ENCODE peak calls at places on chromosome 1, in four cellular contexts. One of them, this sample, is unnamed.

GRCh38 chr1:237492359-237492758 is 398.4 kb downstream of the ZP4 start:
- DNase-seq in A549: no peak
- DNase-seq in fibroblast of the aortic adventitia: no peak
- DNase-seq in AG09319: no peak
- DNase-seq in this sample: no peak

GRCh38 chr1:24191860-24192259 is 4.8 kb upstream of the IFNLR1 start:
- DNase-seq in fibroblast of the aortic adventitia: peak; percentile 23
- DNase-seq in A549: peak; percentile 77
- DNase-seq in AG09319: no peak
- DNase-seq in this sample: peak; percentile 72

GRCh38 chr1:181568736-181569135 is 85.4 kb downstream of the CACNA1E start:
- DNase-seq in fibroblast of the aortic adventitia: no peak
- DNase-seq in AG09319: no peak
- DNase-seq in A549: no peak
- DNase-seq in this sample: no peak

GRCh38 chr1:3734602-3735001 is 17.6 kb upstream of the CCDC27 start:
- DNase-seq in A549: no peak
- DNase-seq in AG09319: no peak
- DNase-seq in fibroblast of the aortic adventitia: no peak
- DNase-seq in this sample: no peak

GRCh38 chr1:195637474-195637873 is 970.8 kb downstream of the KCNT2 start:
- DNase-seq in fibroblast of the aortic adventitia: no peak
- DNase-seq in A549: no peak
- DNase-seq in AG09319: no peak
- DNase-seq in this sample: no peak

GRCh38 chr1:22745675-22746585 is 35.3 kb downstream of the EPHB2 start:
- DNase-seq in A549: peak; percentile 88
- DNase-seq in AG09319: no peak
- DNase-seq in fibroblast of the aortic adventitia: peak; percentile 56
- DNase-seq in this sample: no peak

GRCh38 chr1:23020731-23021130 is 1.5 kb downstream of the KDM1A start:
- DNase-seq in AG09319: no peak
- DNase-seq in fibroblast of the aortic adventitia: no peak
- DNase-seq in A549: no peak
- DNase-seq in this sample: no peak

GRCh38 chr1:73907051-73907450 is 290.9 kb downstream of the LRRIQ3 start:
- DNase-seq in A549: no peak
- DNase-seq in fibroblast of the aortic adventitia: no peak
- DNase-seq in AG09319: no peak
- DNase-seq in this sample: no peak

GRCh38 chr1:207644852-207645631 is at the start of gene CR1L:
- DNase-seq in fibroblast of the aortic adventitia: peak; percentile 33
- DNase-seq in A549: peak; percentile 50
- DNase-seq in AG09319: no peak
- DNase-seq in this sample: peak; percentile 85

GRCh38 chr1:203268901-203269653 is 36.2 kb upstream of the BTG2 start:
- DNase-seq in fibroblast of the aortic adventitia: peak; percentile 83
- DNase-seq in A549: peak; percentile 84
- DNase-seq in AG09319: peak; percentile 49
- DNase-seq in this sample: peak; percentile 72

DNA sequence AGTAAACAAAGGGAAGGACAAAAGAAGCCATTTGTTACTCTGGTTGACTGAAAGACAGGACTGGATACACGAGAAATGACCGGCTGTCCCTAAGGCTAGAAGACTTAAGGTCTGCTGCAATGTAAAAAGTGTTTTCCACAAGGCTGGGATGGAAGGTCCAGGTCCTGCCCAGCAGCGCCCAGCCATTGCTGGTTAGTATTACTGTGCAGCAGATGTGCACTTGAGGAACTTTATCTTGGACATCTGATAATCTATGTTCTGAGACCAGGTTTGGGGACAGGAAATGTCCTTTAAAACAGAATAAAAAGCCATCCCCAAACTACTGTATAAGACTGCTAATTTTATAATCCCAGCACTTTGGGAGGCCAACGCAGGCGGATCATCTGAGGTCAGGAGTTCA is 42.7 kb downstream of the PARP1 start:
- DNase-seq in fibroblast of the aortic adventitia: no peak
- DNase-seq in AG09319: no peak
- DNase-seq in A549: no peak
- DNase-seq in this sample: no peak
- TF ChIP-seq CTCF in fibroblast of the aortic adventitia: no peak
- TF ChIP-seq CTCF in AG09319: no peak
- TF ChIP-seq CTCF in A549: no peak
- TF ChIP-seq CTCF in this sample: no peak

DNA sequence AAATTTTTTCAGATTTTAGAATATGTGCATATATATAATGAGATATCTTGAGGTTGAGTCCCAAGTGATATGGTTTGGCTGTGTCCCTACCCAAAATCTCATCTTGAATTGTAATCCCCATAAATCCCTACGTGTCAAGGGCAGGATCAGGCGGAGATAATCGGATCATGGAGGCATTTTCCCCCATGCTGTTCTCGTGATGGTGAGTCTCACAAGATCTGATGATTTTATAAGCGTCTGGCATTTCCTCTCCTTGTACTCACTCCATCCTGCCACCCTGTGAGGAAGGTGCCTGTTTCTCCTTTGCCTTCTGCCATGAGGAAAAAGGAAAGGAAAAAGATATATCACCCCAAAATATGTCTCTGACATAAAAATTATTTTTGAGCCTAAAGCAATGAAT is 64.6 kb downstream of the TOR3A start:
- DNase-seq in A549: no peak
- DNase-seq in fibroblast of the aortic adventitia: no peak
- DNase-seq in AG09319: no peak
- DNase-seq in this sample: no peak
- TF ChIP-seq CTCF in A549: no peak
- TF ChIP-seq CTCF in fibroblast of the aortic adventitia: no peak
- TF ChIP-seq CTCF in AG09319: no peak
- TF ChIP-seq CTCF in this sample: no peak

DNA sequence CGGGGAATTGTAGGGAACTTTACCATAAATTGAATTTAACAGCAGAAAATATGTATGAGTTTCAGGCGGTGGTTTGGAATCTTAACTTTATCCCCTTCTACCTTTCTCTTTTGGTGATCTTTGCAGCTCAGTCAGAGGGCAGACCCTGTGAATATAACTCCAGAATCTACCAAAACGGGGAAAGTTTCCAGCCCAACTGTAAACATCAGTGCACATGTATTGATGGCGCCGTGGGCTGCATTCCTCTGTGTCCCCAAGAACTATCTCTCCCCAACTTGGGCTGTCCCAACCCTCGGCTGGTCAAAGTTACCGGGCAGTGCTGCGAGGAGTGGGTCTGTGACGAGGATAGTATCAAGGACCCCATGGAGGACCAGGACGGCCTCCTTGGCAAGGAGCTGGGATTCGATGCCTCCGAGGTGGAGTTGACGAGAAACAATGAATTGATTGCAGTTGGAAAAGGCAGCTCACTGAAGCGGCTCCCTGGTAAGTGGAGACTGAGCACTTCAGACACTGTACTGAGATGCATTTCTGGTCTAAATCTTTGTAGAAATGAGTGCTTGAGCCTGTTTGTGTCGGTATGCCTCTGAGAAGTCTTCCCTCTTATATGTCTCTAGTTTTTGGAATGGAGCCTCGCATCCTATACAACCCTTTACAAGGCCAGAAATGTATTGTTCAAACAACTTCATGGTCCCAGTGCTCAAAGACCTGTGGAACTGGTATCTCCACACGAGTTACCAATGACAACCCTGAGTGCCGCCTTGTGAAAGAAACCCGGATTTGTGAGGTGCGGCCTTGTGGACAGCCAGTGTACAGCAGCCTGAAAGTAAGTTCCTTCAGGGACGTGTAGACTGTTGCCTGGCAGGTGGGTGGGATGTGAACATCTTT is 1.5 kb downstream of the CCN1 start:
- DNase-seq in AG09319: peak; percentile 54
- DNase-seq in fibroblast of the aortic adventitia: peak; percentile 83
- DNase-seq in A549: peak; percentile 86
- DNase-seq in this sample: no peak
- TF ChIP-seq CTCF in AG09319: peak; percentile 32
- TF ChIP-seq CTCF in fibroblast of the aortic adventitia: peak; percentile 47
- TF ChIP-seq CTCF in A549: peak; percentile 5
- TF ChIP-seq CTCF in this sample: no peak

GRCh38 chr1:210728437-210729149 is 399.9 kb downstream of the HHAT start:
- DNase-seq in AG09319: no peak
- DNase-seq in fibroblast of the aortic adventitia: no peak
- DNase-seq in A549: no peak
- DNase-seq in this sample: no peak
- TF ChIP-seq CTCF in AG09319: no peak
- TF ChIP-seq CTCF in fibroblast of the aortic adventitia: no peak
- TF ChIP-seq CTCF in A549: no peak
- TF ChIP-seq CTCF in this sample: no peak

GRCh38 chr1:156549390-156549789 is 23.0 kb downstream of the IQGAP3 start:
- DNase-seq in A549: no peak
- DNase-seq in AG09319: no peak
- DNase-seq in fibroblast of the aortic adventitia: no peak
- DNase-seq in this sample: no peak
- TF ChIP-seq CTCF in A549: no peak
- TF ChIP-seq CTCF in AG09319: no peak
- TF ChIP-seq CTCF in fibroblast of the aortic adventitia: no peak
- TF ChIP-seq CTCF in this sample: no peak

GRCh38 chr1:1955651-1956094 is 36.6 kb upstream of the TMEM52 start:
- DNase-seq in A549: no peak
- DNase-seq in AG09319: no peak
- DNase-seq in fibroblast of the aortic adventitia: no peak
- DNase-seq in this sample: no peak

GRCh38 chr1:1954015-1954414 is 34.9 kb upstream of the TMEM52 start:
- DNase-seq in fibroblast of the aortic adventitia: no peak
- DNase-seq in A549: no peak
- DNase-seq in AG09319: no peak
- DNase-seq in this sample: no peak

GRCh38 chr1:1956586-1957532 is 37.8 kb upstream of the TMEM52 start:
- DNase-seq in A549: no peak
- DNase-seq in fibroblast of the aortic adventitia: no peak
- DNase-seq in AG09319: no peak
- DNase-seq in this sample: no peak

GRCh38 chr1:1956101-1956500 is 37.0 kb upstream of the TMEM52 start:
- DNase-seq in A549: no peak
- DNase-seq in AG09319: no peak
- DNase-seq in fibroblast of the aortic adventitia: no peak
- DNase-seq in this sample: no peak

DNA sequence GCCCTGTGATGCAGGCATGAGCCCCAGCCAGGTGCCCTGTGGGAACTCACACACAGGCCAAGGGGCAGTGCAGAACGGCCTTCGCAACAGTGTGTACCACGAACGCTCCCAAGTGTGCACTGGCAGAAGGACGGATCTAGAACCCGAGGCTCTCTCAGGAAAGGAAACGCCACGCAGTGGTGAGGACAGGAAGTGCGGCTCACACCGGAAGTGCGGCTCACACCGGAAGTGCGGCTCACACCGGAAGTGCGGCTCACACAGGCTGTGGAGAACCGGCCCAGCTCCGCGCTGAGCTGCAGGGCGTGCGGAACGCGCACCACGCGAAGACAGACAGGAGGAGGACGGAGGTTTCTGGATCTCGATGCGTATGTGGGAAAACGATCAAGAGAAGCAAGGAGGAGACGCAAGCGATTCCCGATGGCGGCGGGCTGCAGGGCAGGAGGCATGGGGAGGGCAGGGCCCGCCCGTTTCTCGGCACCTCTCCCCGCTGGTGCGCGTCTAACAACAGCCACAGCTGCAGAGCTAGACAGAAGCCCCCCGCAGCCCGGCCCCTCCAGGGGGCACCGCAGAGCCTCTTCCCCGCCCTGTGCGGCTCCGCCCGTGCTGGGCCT is 35.9 kb upstream of the TMEM52 start:
- DNase-seq in fibroblast of the aortic adventitia: no peak
- DNase-seq in AG09319: no peak
- DNase-seq in A549: no peak
- DNase-seq in this sample: no peak
- TF ChIP-seq CTCF in fibroblast of the aortic adventitia: peak; percentile 5
- TF ChIP-seq CTCF in AG09319: no peak
- TF ChIP-seq CTCF in A549: no peak
- TF ChIP-seq CTCF in this sample: no peak